ENCODE peak calls at places on chromosome 1, in nine cellular contexts. F, V, S, J, Y, O, T, R and G are unnamed samples.

GRCh38 chr1:45647248-45648021 is 23.6 kb upstream of the CCDC17 start:
- DNase-seq in V (no peak), S (no peak), T (no peak), J (no peak), F (no peak), R (no peak), O (no peak), Y (no peak), G (no peak)

GRCh38 chr1:31243451-31244286 is 4.0 kb upstream of the NKAIN1 start:
- DNase-seq in R (no peak), V (peak; percentile 21), Y (no peak), T (no peak), J (no peak), S (no peak), F (no peak), O (no peak), G (no peak)

GRCh38 chr1:36913523-36914060 is 120.7 kb downstream of the GRIK3 start:
- DNase-seq in T (no peak), V (no peak), J (no peak), Y (no peak), S (no peak), O (peak; percentile 100), R (no peak), F (no peak), G (no peak)

GRCh38 chr1:181011301-181012202 is 11.1 kb downstream of the STX6 start:
- DNase-seq in T (no peak), R (no peak), J (no peak), V (no peak), F (no peak), Y (no peak), S (no peak), O (no peak), G (no peak)

GRCh38 chr1:221487781-221488520 is 253.9 kb downstream of the DUSP10 start:
- DNase-seq in R (no peak), S (no peak), F (no peak), V (peak; percentile 97), Y (no peak), J (no peak), T (peak; percentile 28), O (peak; percentile 23), G (peak; percentile 92)

GRCh38 chr1:59574085-59574484 is 240.7 kb upstream of the HOOK1 start:
- DNase-seq in R (no peak), O (no peak), T (no peak), Y (no peak), J (no peak), S (no peak), F (no peak), V (no peak), G (no peak)

GRCh38 chr1:222926566-222926965 is 111.7 kb downstream of the DISP1 start:
- DNase-seq in R (no peak), S (no peak), J (no peak), F (no peak), Y (no peak), O (peak; percentile 81), T (no peak), V (peak; percentile 67), G (peak; percentile 82)

GRCh38 chr1:160261526-160261877 is 847 bp downstream of the DCAF8 start:
- DNase-seq in J (no peak), Y (peak; percentile 64), V (peak; percentile 89), S (no peak), O (peak; percentile 50), T (peak; percentile 89), R (peak; percentile 75), F (no peak), G (peak; percentile 87)

GRCh38 chr1:27031235-27032118 is 18.8 kb upstream of the TENT5B start:
- DNase-seq in V (peak; percentile 89), J (peak; percentile 77), Y (no peak), S (peak; percentile 34), T (no peak), F (peak; percentile 35), O (no peak), R (no peak), G (peak; percentile 88)

GRCh38 chr1:168408531-168409242 is 128.0 kb downstream of the TBX19 start:
- DNase-seq in Y (peak; percentile 52), S (no peak), O (no peak), F (no peak), T (peak; percentile 32), R (peak; percentile 74), J (no peak), V (peak; percentile 92), G (peak; percentile 88)

GRCh38 chr1:27527857-27528700 is 38.1 kb upstream of the WASF2 start:
- DNase-seq in J (peak; percentile 77), V (no peak), S (peak; percentile 66), F (peak; percentile 42), Y (peak; percentile 33), T (no peak), O (peak; percentile 92), R (peak; percentile 42), G (peak; percentile 73)

GRCh38 chr1:69898403-69898947 is 306.9 kb downstream of the LRRC40 start:
- DNase-seq in T (no peak), R (no peak), V (no peak), J (no peak), Y (no peak), O (no peak), S (no peak), F (no peak), G (no peak)

GRCh38 chr1:181931873-181932272 is 129.6 kb downstream of the ZNF648 start:
- DNase-seq in S (no peak), O (no peak), Y (no peak), F (no peak), T (no peak), V (no peak), R (no peak), J (no peak), G (no peak)

GRCh38 chr1:226686440-226687436 is 52.3 kb downstream of the ITPKB start:
- DNase-seq in J (no peak), F (no peak), V (no peak), Y (no peak), S (no peak), R (no peak), O (no peak), T (no peak), G (no peak)

GRCh38 chr1:107835151-107835670 is 129.8 kb downstream of the VAV3 start:
- DNase-seq in S (no peak), F (no peak), T (no peak), R (no peak), J (no peak), O (no peak), Y (no peak), V (no peak), G (no peak)

GRCh38 chr1:51235611-51236547 is at the start of gene RNF11:
- DNase-seq in R (peak; percentile 93), J (peak; percentile 93), O (peak; percentile 90), F (peak; percentile 89), V (peak; percentile 64), T (peak; percentile 69), S (peak; percentile 95), Y (peak; percentile 89), G (peak; percentile 80)

GRCh38 chr1:24540051-24540905 is 15.6 kb upstream of the NCMAP start:
- DNase-seq in R (peak; percentile 20), T (no peak), V (peak; percentile 57), J (no peak), F (no peak), Y (no peak), S (no peak), O (no peak), G (no peak)

GRCh38 chr1:33111965-33112364 is 31.0 kb downstream of the AZIN2 start:
- DNase-seq in Y (no peak), S (peak; percentile 36), O (no peak), R (no peak), J (no peak), V (peak; percentile 34), F (no peak), T (no peak), G (peak; percentile 53)

GRCh38 chr1:165925498-165926079 is 98.2 kb downstream of the UCK2 start:
- DNase-seq in R (no peak), O (no peak), V (no peak), S (no peak), J (no peak), T (no peak), F (no peak), Y (no peak), G (no peak)

GRCh38 chr1:231584117-231584516 is 42.5 kb upstream of the DISC1 start:
- DNase-seq in Y (no peak), F (no peak), V (peak; percentile 68), R (no peak), J (no peak), O (peak; percentile 0), T (peak; percentile 67), S (no peak), G (peak; percentile 70)

GRCh38 chr1:64917328-64917861 is 49.0 kb downstream of the JAK1 start:
- DNase-seq in T (peak; percentile 73), R (no peak), S (no peak), Y (no peak), O (no peak), F (no peak), J (peak; percentile 48), V (peak; percentile 99), G (peak; percentile 90)

GRCh38 chr1:19232526-19232851 is 18.8 kb downstream of the EMC1 start:
- DNase-seq in J (no peak), O (no peak), R (no peak), S (no peak), F (no peak), Y (no peak), V (peak; percentile 70), T (no peak), G (no peak)

GRCh38 chr1:163337631-163338030 is 15.9 kb downstream of the NUF2 start:
- DNase-seq in V (no peak), R (no peak), T (no peak), J (no peak), Y (no peak), O (no peak), F (no peak), S (no peak), G (peak; percentile 20)

GRCh38 chr1:234729566-234729965 is 119.6 kb upstream of the IRF2BP2 start:
- DNase-seq in Y (no peak), J (no peak), F (no peak), R (no peak), O (no peak), T (no peak), S (no peak), V (no peak), G (no peak)

GRCh38 chr1:192488058-192488457 is 87.5 kb upstream of the RGS1 start:
- DNase-seq in V (peak; percentile 8), T (no peak), F (no peak), R (no peak), Y (no peak), S (no peak), J (no peak), O (no peak), G (no peak)

GRCh38 chr1:164559342-164560070 is 522 bp downstream of the PBX1 start:
- DNase-seq in R (no peak), S (peak; percentile 41), O (peak; percentile 40), J (peak; percentile 39), F (peak; percentile 28), T (peak; percentile 15), V (no peak), Y (no peak), G (peak; percentile 26)

GRCh38 chr1:200150721-200151120 is 123.2 kb downstream of the NR5A2 start:
- DNase-seq in Y (no peak), J (no peak), T (peak; percentile 76), F (no peak), O (no peak), S (no peak), R (no peak), V (peak; percentile 98), G (peak; percentile 88)

GRCh38 chr1:41158147-41158875 is 83.8 kb downstream of the SCMH1 start:
- DNase-seq in T (no peak), V (no peak), J (no peak), S (no peak), O (no peak), F (no peak), R (no peak), Y (no peak), G (no peak)

GRCh38 chr1:7538849-7539771 is 232.0 kb upstream of the VAMP3 start:
- DNase-seq in V (no peak), O (no peak), R (no peak), J (no peak), Y (no peak), T (no peak), F (no peak), S (no peak), G (no peak)

GRCh38 chr1:77143529-77144121 is 75.6 kb downstream of the PIGK start:
- DNase-seq in R (no peak), V (peak; percentile 5), S (peak; percentile 3), J (no peak), O (peak; percentile 63), Y (no peak), F (no peak), T (peak; percentile 1), G (peak; percentile 23)

GRCh38 chr1:31736675-31737074 is 27.5 kb downstream of the ADGRB2 start:
- DNase-seq in O (no peak), R (no peak), F (peak; percentile 35), T (no peak), Y (no peak), S (no peak), V (peak; percentile 13), J (no peak), G (peak; percentile 39)